ENCODE peak calls at places on chromosome 17, in six cellular contexts. One of them, this sample, is unnamed. For H3K27me3 and H3K4me1, the result is how much of the 10 kb centered on the place peaks cover.

GRCh38 chr17:37225458-37225857 is 150.3 kb upstream of the C17orf78 start:
- DNase-seq in effector memory CD4-positive, alpha-beta T cell: no peak
- DNase-seq in fibroblast of lung: no peak
- DNase-seq in left lung: no peak
- DNase-seq in MM.1S: no peak
- DNase-seq in ovary: no peak
- DNase-seq in this sample: no peak

GRCh38 chr17:4365628-4366311 is 705 bp downstream of the UBE2G1 start:
- DNase-seq in fibroblast of lung: peak
- DNase-seq in effector memory CD4-positive, alpha-beta T cell: no peak
- DNase-seq in MM.1S: peak
- DNase-seq in ovary: peak
- DNase-seq in left lung: peak
- DNase-seq in this sample: peak

GRCh38 chr17:12422632-12423031 is 243.1 kb upstream of the MYOCD start:
- DNase-seq in effector memory CD4-positive, alpha-beta T cell: no peak
- DNase-seq in MM.1S: no peak
- DNase-seq in left lung: no peak
- DNase-seq in ovary: peak
- DNase-seq in fibroblast of lung: no peak
- DNase-seq in this sample: no peak

GRCh38 chr17:27579897-27580321 is 51.1 kb upstream of the LGALS9 start:
- DNase-seq in effector memory CD4-positive, alpha-beta T cell: no peak
- DNase-seq in left lung: no peak
- DNase-seq in fibroblast of lung: no peak
- DNase-seq in ovary: no peak
- DNase-seq in MM.1S: no peak
- DNase-seq in this sample: no peak

GRCh38 chr17:58375811-58376210 is 23.8 kb upstream of the SUPT4H1 start:
- DNase-seq in effector memory CD4-positive, alpha-beta T cell: no peak
- DNase-seq in left lung: no peak
- DNase-seq in ovary: no peak
- DNase-seq in MM.1S: no peak
- DNase-seq in fibroblast of lung: no peak
- DNase-seq in this sample: no peak

GRCh38 chr17:9256944-9257629 is 235.8 kb downstream of the NTN1 start:
- DNase-seq in left lung: no peak
- DNase-seq in ovary: no peak
- DNase-seq in effector memory CD4-positive, alpha-beta T cell: no peak
- DNase-seq in MM.1S: no peak
- DNase-seq in fibroblast of lung: peak
- DNase-seq in this sample: no peak

GRCh38 chr17:74117999-74118421 is 85.5 kb upstream of the RPL38 start:
- DNase-seq in MM.1S: no peak
- DNase-seq in effector memory CD4-positive, alpha-beta T cell: no peak
- DNase-seq in ovary: no peak
- DNase-seq in left lung: no peak
- DNase-seq in fibroblast of lung: no peak
- DNase-seq in this sample: no peak

GRCh38 chr17:32910769-32911168 is 17.2 kb upstream of the TMEM98 start:
- DNase-seq in ovary: no peak
- DNase-seq in fibroblast of lung: no peak
- DNase-seq in effector memory CD4-positive, alpha-beta T cell: no peak
- DNase-seq in MM.1S: no peak
- DNase-seq in left lung: no peak
- DNase-seq in this sample: no peak

GRCh38 chr17:82914375-82914774 is 74.6 kb upstream of the ZNF750 start:
- DNase-seq in left lung: no peak
- DNase-seq in ovary: no peak
- DNase-seq in fibroblast of lung: no peak
- DNase-seq in MM.1S: no peak
- DNase-seq in effector memory CD4-positive, alpha-beta T cell: no peak
- DNase-seq in this sample: peak

GRCh38 chr17:83103200-83103937 is 24.0 kb downstream of the METRNL start:
- DNase-seq in left lung: peak
- DNase-seq in fibroblast of lung: no peak
- DNase-seq in effector memory CD4-positive, alpha-beta T cell: no peak
- DNase-seq in MM.1S: no peak
- DNase-seq in ovary: peak
- DNase-seq in this sample: no peak

GRCh38 chr17:32100971-32101631 is 41.2 kb upstream of the RHOT1 start:
- DNase-seq in left lung: no peak
- DNase-seq in effector memory CD4-positive, alpha-beta T cell: no peak
- DNase-seq in fibroblast of lung: no peak
- DNase-seq in ovary: no peak
- DNase-seq in MM.1S: no peak
- DNase-seq in this sample: no peak

GRCh38 chr17:19361326-19361725 is 1.2 kb downstream of the B9D1 start:
- DNase-seq in fibroblast of lung: no peak
- DNase-seq in effector memory CD4-positive, alpha-beta T cell: no peak
- DNase-seq in left lung: peak
- DNase-seq in ovary: no peak
- DNase-seq in MM.1S: no peak
- DNase-seq in this sample: no peak

GRCh38 chr17:65254166-65254565 is 117.0 kb downstream of the RGS9 start:
- DNase-seq in MM.1S: no peak
- DNase-seq in fibroblast of lung: no peak
- DNase-seq in ovary: no peak
- DNase-seq in left lung: no peak
- DNase-seq in effector memory CD4-positive, alpha-beta T cell: no peak
- DNase-seq in this sample: no peak

GRCh38 chr17:9924735-9925191 is 19.7 kb upstream of the RCVRN start:
- DNase-seq in MM.1S: peak
- DNase-seq in left lung: no peak
- DNase-seq in fibroblast of lung: peak
- DNase-seq in ovary: peak
- DNase-seq in effector memory CD4-positive, alpha-beta T cell: no peak
- DNase-seq in this sample: no peak

GRCh38 chr17:80955078-80955477 is 36.6 kb upstream of the CHMP6 start:
- DNase-seq in fibroblast of lung: no peak
- DNase-seq in left lung: no peak
- DNase-seq in effector memory CD4-positive, alpha-beta T cell: no peak
- DNase-seq in ovary: peak
- DNase-seq in MM.1S: no peak
- DNase-seq in this sample: no peak

GRCh38 chr17:40520991-40521453 is 19.6 kb upstream of the TNS4 start:
- DNase-seq in left lung: no peak
- DNase-seq in MM.1S: no peak
- DNase-seq in effector memory CD4-positive, alpha-beta T cell: no peak
- DNase-seq in fibroblast of lung: no peak
- DNase-seq in ovary: no peak
- DNase-seq in this sample: no peak

GRCh38 chr17:233473-233941 is 52.1 kb upstream of the DOC2B start:
- DNase-seq in ovary: no peak
- DNase-seq in fibroblast of lung: no peak
- DNase-seq in left lung: peak
- DNase-seq in MM.1S: peak
- DNase-seq in effector memory CD4-positive, alpha-beta T cell: no peak
- DNase-seq in this sample: no peak

GRCh38 chr17:27620721-27621120 is 10.3 kb upstream of the LGALS9 start:
- DNase-seq in effector memory CD4-positive, alpha-beta T cell: no peak
- DNase-seq in MM.1S: no peak
- DNase-seq in left lung: no peak
- DNase-seq in ovary: no peak
- DNase-seq in fibroblast of lung: no peak
- DNase-seq in this sample: no peak

GRCh38 chr17:21376835-21377690 is 906 bp downstream of the KCNJ12 start:
- DNase-seq in fibroblast of lung: peak
- DNase-seq in left lung: no peak
- DNase-seq in effector memory CD4-positive, alpha-beta T cell: no peak
- DNase-seq in MM.1S: no peak
- DNase-seq in ovary: no peak
- DNase-seq in this sample: peak

GRCh38 chr17:69474171-69474831 is 59.8 kb downstream of the MAP2K6 start:
- DNase-seq in ovary: no peak
- DNase-seq in left lung: no peak
- DNase-seq in MM.1S: no peak
- DNase-seq in effector memory CD4-positive, alpha-beta T cell: no peak
- DNase-seq in fibroblast of lung: no peak
- DNase-seq in this sample: no peak

GRCh38 chr17:27596571-27597187 is 34.3 kb upstream of the LGALS9 start:
- DNase-seq in MM.1S: no peak
- DNase-seq in fibroblast of lung: no peak
- DNase-seq in effector memory CD4-positive, alpha-beta T cell: no peak
- DNase-seq in ovary: no peak
- DNase-seq in left lung: no peak
- DNase-seq in this sample: no peak

GRCh38 chr17:12256380-12256995 is 235.8 kb downstream of the MAP2K4 start:
- DNase-seq in effector memory CD4-positive, alpha-beta T cell: no peak
- DNase-seq in MM.1S: peak
- DNase-seq in ovary: peak
- DNase-seq in left lung: no peak
- DNase-seq in fibroblast of lung: peak
- DNase-seq in this sample: no peak

GRCh38 chr17:59093702-59094231 is 12.9 kb downstream of the TRIM37 start:
- DNase-seq in fibroblast of lung: peak
- DNase-seq in MM.1S: no peak
- DNase-seq in effector memory CD4-positive, alpha-beta T cell: no peak
- DNase-seq in left lung: peak
- DNase-seq in ovary: no peak
- DNase-seq in this sample: peak

GRCh38 chr17:43591750-43592562 is 45.8 kb upstream of the ETV4 start:
- DNase-seq in ovary: peak
- DNase-seq in effector memory CD4-positive, alpha-beta T cell: no peak
- DNase-seq in left lung: peak
- DNase-seq in fibroblast of lung: peak
- DNase-seq in MM.1S: no peak
- DNase-seq in this sample: peak

DNA sequence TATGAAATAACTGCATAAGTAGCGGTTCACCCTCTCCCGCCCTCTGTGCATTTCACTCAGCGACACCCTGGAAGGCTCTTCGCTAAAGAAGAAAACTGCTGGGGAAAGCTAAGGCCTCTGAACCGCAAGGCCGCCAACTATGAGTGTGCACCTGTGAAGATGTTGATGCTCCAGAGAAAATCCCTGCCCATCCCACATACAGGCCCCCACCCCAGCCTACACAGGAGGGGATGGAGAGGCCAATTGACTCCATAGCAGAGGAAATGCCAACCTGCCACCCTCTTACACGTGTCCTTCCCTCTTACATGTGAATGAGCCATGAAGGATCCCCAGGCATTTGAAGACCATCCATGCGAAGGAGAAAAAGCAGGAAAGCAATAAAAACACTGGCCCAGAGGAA is 104.8 kb downstream of the MGAT5B start:
- DNase-seq in effector memory CD4-positive, alpha-beta T cell: no peak
- DNase-seq in MM.1S: no peak
- DNase-seq in left lung: no peak
- DNase-seq in ovary: no peak
- DNase-seq in fibroblast of lung: no peak
- DNase-seq in this sample: no peak
- H3K27me3 ChIP-seq in effector memory CD4-positive, alpha-beta T cell: under half
- H3K27me3 ChIP-seq in MM.1S: under half
- H3K27me3 ChIP-seq in left lung: under half
- H3K27me3 ChIP-seq in ovary: under half
- H3K27me3 ChIP-seq in fibroblast of lung: under half
- H3K27me3 ChIP-seq in this sample: under half

DNA sequence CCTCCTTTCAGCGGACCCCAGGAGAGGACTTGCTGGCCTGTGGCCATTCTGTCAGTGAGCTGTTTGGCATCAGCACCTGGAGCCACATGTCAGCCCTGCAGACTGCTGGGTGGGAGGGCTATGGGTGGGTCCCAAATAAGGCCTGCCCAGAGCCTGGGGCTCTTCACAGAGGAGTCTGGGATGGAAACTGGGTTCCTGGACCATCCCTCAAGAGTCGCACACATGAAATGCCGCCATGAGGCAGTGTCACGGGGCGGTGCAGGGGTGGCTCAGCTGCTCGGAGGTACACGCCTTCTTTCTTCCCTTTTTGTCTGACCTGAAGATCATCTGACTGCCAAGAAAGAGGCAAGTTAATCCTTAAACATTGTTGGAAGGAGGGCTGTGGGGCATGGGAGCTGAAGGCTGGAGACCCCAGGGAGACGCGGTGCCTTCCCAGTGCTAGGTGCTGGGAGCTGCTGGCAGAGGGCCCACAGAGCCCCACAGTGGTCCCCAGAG is 14.8 kb downstream of the MPRIP start:
- DNase-seq in MM.1S: no peak
- DNase-seq in left lung: no peak
- DNase-seq in effector memory CD4-positive, alpha-beta T cell: no peak
- DNase-seq in fibroblast of lung: no peak
- DNase-seq in ovary: no peak
- DNase-seq in this sample: no peak
- H3K4me1 ChIP-seq in MM.1S: under half
- H3K4me1 ChIP-seq in left lung: half or more
- H3K4me1 ChIP-seq in effector memory CD4-positive, alpha-beta T cell: under half
- H3K4me1 ChIP-seq in fibroblast of lung: under half
- H3K4me1 ChIP-seq in ovary: under half
- H3K4me1 ChIP-seq in this sample: half or more

DNA sequence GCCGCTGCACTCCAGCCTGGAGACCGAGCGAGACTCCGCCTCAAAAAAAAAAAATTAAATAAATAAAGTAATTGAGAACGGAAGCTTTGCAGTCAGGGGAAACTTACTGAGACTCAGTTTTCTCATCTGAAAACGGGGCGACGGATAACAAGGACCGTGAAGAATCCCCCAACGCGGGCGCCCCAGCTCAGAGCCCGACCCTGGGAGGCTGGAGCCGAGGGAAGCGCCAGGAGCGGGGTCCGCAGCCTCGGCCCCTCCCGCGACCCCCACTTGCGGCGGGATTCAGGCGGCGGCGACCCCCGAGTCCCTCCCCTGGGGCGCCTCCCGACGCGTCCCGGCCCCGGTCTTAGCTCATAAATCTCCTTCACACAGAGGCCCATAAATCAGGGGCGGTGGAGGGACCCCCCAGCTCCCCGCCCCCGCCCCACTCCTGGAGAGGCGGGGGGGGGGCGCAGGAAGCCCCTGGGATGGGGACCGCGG is 10.3 kb upstream of the BHLHA9 start:
- DNase-seq in left lung: no peak
- DNase-seq in ovary: no peak
- DNase-seq in fibroblast of lung: no peak
- DNase-seq in MM.1S: no peak
- DNase-seq in effector memory CD4-positive, alpha-beta T cell: no peak
- DNase-seq in this sample: no peak
- H3K27me3 ChIP-seq in left lung: half or more
- H3K27me3 ChIP-seq in ovary: under half
- H3K27me3 ChIP-seq in fibroblast of lung: under half
- H3K27me3 ChIP-seq in MM.1S: half or more
- H3K27me3 ChIP-seq in effector memory CD4-positive, alpha-beta T cell: under half
- H3K27me3 ChIP-seq in this sample: under half

DNA sequence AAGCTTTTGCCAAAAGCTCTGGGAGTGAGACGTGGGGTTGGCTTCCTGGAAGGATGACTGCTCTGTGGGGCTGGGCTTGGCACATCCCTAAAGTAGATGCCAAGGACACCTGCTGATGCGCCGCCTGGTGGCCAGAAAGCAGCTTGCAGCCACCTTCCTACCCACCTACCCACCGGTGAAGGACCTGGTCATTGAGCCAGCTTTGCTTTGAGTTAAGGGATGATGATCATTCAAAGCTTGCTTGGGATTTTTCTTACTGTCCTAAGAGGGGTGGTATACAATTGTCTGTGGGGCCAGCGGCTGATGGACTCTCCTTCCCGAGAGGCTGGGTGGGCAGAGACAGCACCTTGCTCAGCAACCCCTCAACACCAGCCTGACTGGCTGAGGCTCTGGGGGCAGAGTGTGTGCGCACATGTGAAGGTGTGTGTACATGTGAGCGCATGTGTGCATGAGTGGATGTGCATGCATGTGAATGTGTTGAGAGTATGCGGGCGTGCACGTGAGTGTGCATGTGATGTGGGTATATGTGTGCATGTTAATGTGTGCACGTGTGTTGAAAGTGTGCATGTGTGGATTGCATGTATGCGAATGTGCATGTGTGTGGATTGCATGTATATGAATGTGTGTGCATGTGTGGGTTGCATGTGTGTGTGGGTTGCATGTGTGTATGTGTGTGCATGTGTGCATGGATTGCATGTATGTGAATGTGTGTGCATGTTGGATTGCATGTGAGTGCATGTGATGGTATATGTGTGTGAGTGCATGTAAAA is 18.6 kb downstream of the C1QTNF1 start:
- DNase-seq in left lung: peak
- DNase-seq in effector memory CD4-positive, alpha-beta T cell: peak
- DNase-seq in MM.1S: peak
- DNase-seq in ovary: peak
- DNase-seq in fibroblast of lung: no peak
- DNase-seq in this sample: peak
- H3K4me1 ChIP-seq in left lung: under half
- H3K4me1 ChIP-seq in effector memory CD4-positive, alpha-beta T cell: under half
- H3K4me1 ChIP-seq in MM.1S: under half
- H3K4me1 ChIP-seq in ovary: under half
- H3K4me1 ChIP-seq in fibroblast of lung: under half
- H3K4me1 ChIP-seq in this sample: under half

This sample was measured in psoas muscle.